ENCODE peak calls at places on chromosomes 4 and X, in nine cellular contexts. N is NCI-H510A treated with DMSO at 0.1 percent for 48 hours; Y is smooth muscle cell of the brain vasculature; S is stimulated activated CD4-positive, alpha-beta T cell treated with anti-CD3 and anti-CD28 coated beads, Interleukin-15, amount 100 ng/mL, for 1 hour; E is dorsolateral prefrontal cortex; B is T-helper 2 cell; D is non-pigmented ciliary epithelial cell; A is midbrain; U is colonic mucosa. V is an unnamed sample.

GRCh38 chr4:105683038-105683437 is 25.5 kb downstream of the INTS12 start:
- DNase-seq in S (no peak), D (no peak), B (no peak), U (peak; percentile 77), E (no peak), Y (no peak), N (no peak), A (no peak), V (peak; percentile 71)

GRCh38 chrX:352582-353314 is 34.0 kb downstream of the PPP2R3B start:
- DNase-seq in Y (no peak), A (no peak), S (no peak), D (no peak), N (no peak), U (no peak), B (no peak), E (no peak), V (no peak)

GRCh38 chr4:37549003-37549402 is 137.2 kb downstream of the RELL1 start:
- DNase-seq in U (no peak), S (no peak), D (peak; percentile 85), Y (no peak), A (no peak), B (no peak), N (no peak), E (no peak), V (peak; percentile 38)

GRCh38 chr4:8333726-8334460 is 64.3 kb downstream of the HTRA3 start:
- DNase-seq in B (no peak), Y (no peak), A (no peak), U (no peak), E (no peak), D (no peak), S (no peak), N (no peak), V (no peak)

GRCh38 chrX:46805270-46805669 is 31.6 kb upstream of the RP2 start:
- DNase-seq in D (no peak), Y (no peak), A (no peak), U (no peak), N (no peak), B (no peak), S (no peak), E (no peak), V (no peak)

GRCh38 chr4:118957683-118958082 is 69.0 kb downstream of the SYNPO2 start:
- DNase-seq in E (no peak), N (no peak), U (no peak), Y (no peak), A (no peak), B (no peak), D (no peak), S (no peak), V (no peak)

GRCh38 chrX:52608961-52609360 is 45.7 kb downstream of the SSX7 start:
- DNase-seq in E (no peak), S (no peak), B (no peak), Y (no peak), A (no peak), D (no peak), U (no peak), N (no peak), V (no peak)

GRCh38 chrX:47662144-47662657 is 3.2 kb upstream of the UXT start:
- DNase-seq in E (no peak), B (no peak), S (no peak), Y (peak; percentile 40), U (no peak), A (no peak), N (no peak), D (peak; percentile 65), V (no peak)

GRCh38 chr4:6902318-6903042 is 7.1 kb upstream of the TBC1D14 start:
- DNase-seq in Y (no peak), B (no peak), D (no peak), E (no peak), A (no peak), U (no peak), N (no peak), S (no peak), V (no peak)

GRCh38 chr4:27115221-27115620 is 254.6 kb downstream of the STIM2 start:
- DNase-seq in S (no peak), D (no peak), E (no peak), A (no peak), B (no peak), N (no peak), Y (no peak), U (no peak), V (no peak)

GRCh38 chr4:105414316-105414715 is 59.5 kb downstream of the PPA2 start:
- DNase-seq in S (no peak), E (no peak), U (no peak), A (no peak), D (no peak), Y (no peak), N (no peak), B (no peak), V (no peak)

V was measured in Calu3.